ENCODE peak calls at places on chromosomes 6 and 20, in seven cellular contexts. U, R, P, G, S, F and W are unnamed samples.

GRCh38 chr6:166647896-166648295 is 20.8 kb upstream of the RPS6KA2 start:
- DNase-seq in R (no peak), S (no peak), P (no peak), F (no peak), G (no peak), U (no peak), W (no peak)

GRCh38 chr6:119351005-119351394 is 1.4 kb upstream of the MAN1A1 start:
- DNase-seq in P (no peak), R (peak), F (peak), U (no peak), S (no peak), G (no peak), W (no peak)

GRCh38 chr20:44635877-44636276 is 15.6 kb downstream of the ADA start:
- DNase-seq in R (no peak), U (no peak), G (no peak), S (no peak), F (no peak), P (no peak), W (no peak)

GRCh38 chr6:131638013-131638412 is 911 bp downstream of the ENPP3 start:
- DNase-seq in R (no peak), U (no peak), S (no peak), F (no peak), G (no peak), P (no peak), W (no peak)

GRCh38 chr20:32368930-32369329 is 10.8 kb downstream of the ASXL1 start:
- DNase-seq in S (no peak), F (no peak), U (no peak), R (no peak), P (no peak), G (no peak), W (no peak)

GRCh38 chr6:87054143-87054833 is 40.6 kb downstream of the CGA start:
- DNase-seq in F (no peak), R (no peak), G (no peak), S (no peak), P (no peak), U (no peak), W (no peak)

GRCh38 chr6:152571089-152571488 is 66.1 kb downstream of the SYNE1 start:
- DNase-seq in P (no peak), R (no peak), S (no peak), U (no peak), G (no peak), F (no peak), W (no peak)

GRCh38 chr6:153090241-153090930 is 40.7 kb downstream of the RGS17 start:
- DNase-seq in R (peak), F (peak), U (no peak), G (no peak), P (no peak), S (peak), W (no peak)

GRCh38 chr20:63319164-63320040 is 26.4 kb downstream of the COL20A1 start:
- DNase-seq in G (peak), S (no peak), U (no peak), R (no peak), P (no peak), F (no peak), W (no peak)

GRCh38 chr6:46648869-46649488 is 3.6 kb downstream of the CYP39A1 start:
- DNase-seq in P (no peak), F (no peak), G (no peak), S (no peak), R (no peak), U (no peak), W (no peak)

GRCh38 chr6:74277749-74278148 is 581.7 kb downstream of the CD109 start:
- DNase-seq in P (no peak), G (no peak), S (peak), U (no peak), F (peak), R (no peak), W (no peak)

GRCh38 chr6:2196079-2196679 is 49.2 kb downstream of the GMDS start:
- DNase-seq in U (peak), S (no peak), F (peak), G (peak), R (peak), P (peak), W (peak)

GRCh38 chr6:111614833-111615582 is 9.3 kb upstream of the TRAF3IP2 start:
- DNase-seq in U (no peak), R (no peak), G (no peak), F (no peak), P (no peak), S (no peak), W (no peak)

GRCh38 chr6:144725731-144726522 is 440.8 kb downstream of the UTRN start:
- DNase-seq in F (no peak), G (peak), U (peak), R (no peak), P (no peak), S (peak), W (peak)

GRCh38 chr6:169862464-169863148 is 111.2 kb downstream of the ERMARD start:
- DNase-seq in P (no peak), S (no peak), R (no peak), G (no peak), F (no peak), U (no peak), W (no peak)

GRCh38 chr20:9515211-9515580 is 806 bp downstream of the LAMP5 start:
- DNase-seq in F (no peak), U (no peak), R (no peak), P (no peak), S (no peak), G (no peak), W (no peak)

GRCh38 chr6:107657755-107658461 is 166.2 kb downstream of the SCML4 start:
- DNase-seq in G (no peak), U (peak), R (no peak), F (peak), S (peak), P (no peak), W (peak)

GRCh38 chr6:8014947-8015346 is 49.2 kb downstream of the BLOC1S5 start:
- DNase-seq in G (no peak), S (no peak), P (no peak), R (no peak), F (no peak), U (no peak), W (no peak)

GRCh38 chr20:8990770-8991169 is 78.1 kb upstream of the PLCB4 start:
- DNase-seq in U (no peak), R (no peak), P (no peak), G (no peak), F (no peak), S (no peak), W (no peak)

GRCh38 chr6:73032586-73032985 is 192.7 kb downstream of the KHDC1L start:
- DNase-seq in S (no peak), F (peak), G (no peak), R (no peak), U (no peak), P (no peak), W (no peak)

GRCh38 chr20:13280609-13281324 is 59.7 kb downstream of the ISM1 start:
- DNase-seq in P (no peak), F (no peak), G (no peak), R (no peak), U (no peak), S (no peak), W (no peak)

GRCh38 chr20:53212018-53212417 is 239.9 kb downstream of the TSHZ2 start:
- DNase-seq in F (no peak), U (no peak), R (no peak), S (no peak), P (no peak), G (no peak), W (no peak)

DNA sequence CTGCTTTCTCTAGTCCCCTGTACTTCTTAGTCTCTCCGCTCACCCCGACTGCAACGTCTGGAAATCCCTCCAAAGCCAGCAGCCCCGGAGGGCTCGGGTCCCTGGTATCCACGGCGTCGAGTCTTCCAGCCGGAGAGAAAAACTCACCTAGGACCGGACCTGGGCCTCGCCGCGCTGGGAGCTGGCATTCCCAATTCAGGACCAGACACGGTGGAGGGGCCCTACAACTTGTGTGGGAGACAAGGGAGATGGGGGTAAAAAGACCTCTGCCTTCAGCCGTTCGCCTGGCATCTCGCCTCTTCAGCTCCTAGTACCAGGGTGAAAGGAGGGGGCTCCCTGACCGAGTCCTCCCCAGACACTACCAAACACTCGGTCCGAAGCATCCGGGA is 64.3 kb downstream of the GPX5 start:
- DNase-seq in F (no peak), R (no peak), S (no peak), P (no peak), U (no peak), G (no peak), W (no peak)
- H3K4me3 ChIP-seq in F (peak), R (peak), S (peak), P (no peak), U (no peak), G (no peak), W (no peak)

DNA sequence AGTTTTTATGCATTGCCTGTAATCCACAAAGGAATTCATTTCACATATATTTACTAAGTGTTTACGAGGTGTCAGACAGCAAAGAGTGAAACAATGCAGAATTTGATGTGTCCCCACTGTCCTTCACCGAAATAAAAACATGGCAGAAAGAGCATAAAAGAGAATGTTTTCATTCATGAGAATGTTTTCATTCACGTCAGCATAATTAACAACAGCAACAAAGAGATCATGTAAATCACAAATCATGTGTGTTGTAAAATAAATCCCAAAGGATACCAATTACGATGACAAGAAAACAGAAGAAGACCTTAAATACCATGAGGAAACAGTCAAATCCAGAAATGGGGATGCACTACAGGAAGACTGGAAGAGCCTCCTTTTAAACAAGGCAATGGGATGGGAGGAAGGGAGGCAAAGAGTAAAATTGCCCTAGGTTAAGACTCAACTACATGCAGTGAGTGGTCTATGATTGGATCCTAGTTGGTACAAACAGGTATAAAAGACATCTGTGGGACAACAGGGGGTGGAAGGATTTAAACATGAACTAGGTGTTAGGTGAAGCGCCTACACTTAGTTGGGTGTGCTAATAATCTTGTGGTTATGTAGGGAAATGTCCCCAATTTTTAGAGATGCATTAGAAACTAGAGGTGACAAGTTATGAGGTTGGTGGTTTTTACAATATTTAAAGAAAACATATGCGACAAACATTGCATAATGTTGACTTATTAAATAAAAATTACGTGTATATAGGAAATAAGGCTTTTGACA is 1.5 kb downstream of the ZSCAN31 start:
- DNase-seq in R (no peak), P (no peak), U (no peak), S (no peak), G (no peak), F (no peak), W (no peak)
- H3K4me3 ChIP-seq in R (no peak), P (no peak), U (peak), S (no peak), G (no peak), F (no peak), W (no peak)

GRCh38 chr20:50691585-50692552 is 527 bp upstream of the RIPOR3 start:
- DNase-seq in U (no peak), S (no peak), F (peak), G (no peak), P (no peak), R (no peak), W (no peak)
- H3K4me3 ChIP-seq in U (no peak), S (peak), F (peak), G (no peak), P (no peak), R (peak), W (no peak)

DNA sequence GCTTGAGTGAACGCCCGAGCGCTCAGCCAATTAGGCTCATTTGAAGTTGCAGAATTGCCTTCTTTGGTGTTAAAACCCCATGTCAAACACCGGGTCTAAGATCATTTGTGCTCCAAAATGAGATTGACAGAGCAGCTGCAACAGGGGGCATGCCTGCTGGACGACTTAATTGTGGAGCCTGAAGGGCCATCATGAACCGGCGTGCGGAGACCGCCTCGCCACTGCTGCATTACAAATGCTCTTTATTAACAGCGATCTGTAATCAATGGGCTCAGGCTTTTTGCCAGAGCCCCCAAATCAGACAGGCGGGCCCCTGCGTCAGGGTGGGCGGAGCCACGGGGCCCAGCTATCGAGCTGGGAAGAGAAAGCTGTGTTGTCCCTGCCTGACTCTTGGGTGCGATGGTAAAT is 183.2 kb downstream of the SIM1 start:
- DNase-seq in R (no peak), P (no peak), F (no peak), G (no peak), S (no peak), U (no peak), W (no peak)
- H3K4me3 ChIP-seq in R (no peak), P (no peak), F (peak), G (no peak), S (peak), U (no peak), W (no peak)

GRCh38 chr6:27290850-27291208 is 21.2 kb downstream of the POM121L2 start:
- DNase-seq in P (no peak), F (no peak), G (no peak), U (no peak), R (no peak), S (no peak), W (no peak)
- H3K4me3 ChIP-seq in P (no peak), F (peak), G (no peak), U (no peak), R (no peak), S (peak), W (no peak)

GRCh38 chr20:2654831-2655230 is 2.4 kb downstream of the NOP56 start:
- DNase-seq in F (no peak), G (no peak), P (no peak), R (no peak), S (no peak), U (no peak), W (no peak)
- H3K4me3 ChIP-seq in F (no peak), G (no peak), P (no peak), R (no peak), S (no peak), U (no peak), W (no peak)